ENCODE peak calls at places on chromosomes 7 and 10, in eight cellular contexts. One of them, this sample, is unnamed.

GRCh38 chr7:49643750-49644149 is 129.7 kb upstream of the VWC2 start:
- DNase-seq in heart left ventricle: no peak
- DNase-seq in caudate nucleus: no peak
- DNase-seq in HepG2: no peak
- DNase-seq in endothelial cell of umbilical vein: no peak
- DNase-seq in aorta: no peak
- DNase-seq in fibroblast of lung: no peak
- DNase-seq in astrocyte: no peak
- DNase-seq in this sample: no peak

GRCh38 chr7:22137466-22137865 is 191.8 kb upstream of the CDCA7L start:
- DNase-seq in heart left ventricle: no peak
- DNase-seq in caudate nucleus: no peak
- DNase-seq in HepG2: no peak
- DNase-seq in endothelial cell of umbilical vein: no peak
- DNase-seq in aorta: no peak
- DNase-seq in fibroblast of lung: peak
- DNase-seq in astrocyte: peak
- DNase-seq in this sample: no peak

GRCh38 chr7:13628231-13629001 is 361.1 kb downstream of the ETV1 start:
- DNase-seq in heart left ventricle: no peak
- DNase-seq in caudate nucleus: no peak
- DNase-seq in HepG2: no peak
- DNase-seq in endothelial cell of umbilical vein: no peak
- DNase-seq in aorta: no peak
- DNase-seq in fibroblast of lung: peak
- DNase-seq in astrocyte: peak
- DNase-seq in this sample: no peak

GRCh38 chr7:32347244-32347828 is 142.8 kb downstream of the LSM5 start:
- DNase-seq in heart left ventricle: no peak
- DNase-seq in caudate nucleus: no peak
- DNase-seq in HepG2: peak
- DNase-seq in endothelial cell of umbilical vein: peak
- DNase-seq in aorta: no peak
- DNase-seq in fibroblast of lung: peak
- DNase-seq in astrocyte: no peak
- DNase-seq in this sample: no peak

GRCh38 chr10:13201132-13201531 is 33.0 kb downstream of the UCMA start:
- DNase-seq in heart left ventricle: no peak
- DNase-seq in caudate nucleus: no peak
- DNase-seq in HepG2: no peak
- DNase-seq in endothelial cell of umbilical vein: no peak
- DNase-seq in aorta: no peak
- DNase-seq in fibroblast of lung: peak
- DNase-seq in astrocyte: peak
- DNase-seq in this sample: no peak

GRCh38 chr10:130491011-130491697 is 355.0 kb downstream of the GLRX3 start:
- DNase-seq in heart left ventricle: no peak
- DNase-seq in caudate nucleus: no peak
- DNase-seq in HepG2: no peak
- DNase-seq in endothelial cell of umbilical vein: no peak
- DNase-seq in aorta: no peak
- DNase-seq in fibroblast of lung: no peak
- DNase-seq in astrocyte: no peak
- DNase-seq in this sample: no peak

GRCh38 chr10:104300002-104300735 is 31.2 kb downstream of the GSTO2 start:
- DNase-seq in heart left ventricle: peak
- DNase-seq in caudate nucleus: no peak
- DNase-seq in HepG2: no peak
- DNase-seq in endothelial cell of umbilical vein: peak
- DNase-seq in aorta: peak
- DNase-seq in fibroblast of lung: peak
- DNase-seq in astrocyte: peak
- DNase-seq in this sample: no peak

GRCh38 chr10:45470098-45471012 is 96.3 kb downstream of the ALOX5 start:
- DNase-seq in heart left ventricle: no peak
- DNase-seq in caudate nucleus: no peak
- DNase-seq in HepG2: peak
- DNase-seq in endothelial cell of umbilical vein: peak
- DNase-seq in aorta: no peak
- DNase-seq in fibroblast of lung: peak
- DNase-seq in astrocyte: peak
- DNase-seq in this sample: no peak

GRCh38 chr10:24383681-24384106 is 174.8 kb downstream of the KIAA1217 start:
- DNase-seq in heart left ventricle: peak
- DNase-seq in caudate nucleus: no peak
- DNase-seq in HepG2: peak
- DNase-seq in endothelial cell of umbilical vein: peak
- DNase-seq in aorta: peak
- DNase-seq in fibroblast of lung: peak
- DNase-seq in astrocyte: peak
- DNase-seq in this sample: peak

GRCh38 chr7:156079156-156079555 is 266.9 kb upstream of the SHH start:
- DNase-seq in heart left ventricle: no peak
- DNase-seq in caudate nucleus: no peak
- DNase-seq in HepG2: no peak
- DNase-seq in endothelial cell of umbilical vein: no peak
- DNase-seq in aorta: no peak
- DNase-seq in fibroblast of lung: no peak
- DNase-seq in astrocyte: no peak
- DNase-seq in this sample: no peak

GRCh38 chr10:97020452-97021400 is 165.0 kb downstream of the SLIT1 start:
- DNase-seq in heart left ventricle: peak
- DNase-seq in caudate nucleus: no peak
- DNase-seq in HepG2: no peak
- DNase-seq in endothelial cell of umbilical vein: no peak
- DNase-seq in aorta: peak
- DNase-seq in fibroblast of lung: no peak
- DNase-seq in astrocyte: no peak
- DNase-seq in this sample: no peak

GRCh38 chr10:30742471-30742870 is 112.9 kb upstream of the LYZL2 start:
- DNase-seq in heart left ventricle: no peak
- DNase-seq in caudate nucleus: no peak
- DNase-seq in HepG2: no peak
- DNase-seq in endothelial cell of umbilical vein: no peak
- DNase-seq in aorta: no peak
- DNase-seq in fibroblast of lung: no peak
- DNase-seq in astrocyte: no peak
- DNase-seq in this sample: no peak

GRCh38 chr10:100569687-100570517 is 34.2 kb downstream of the HIF1AN start:
- DNase-seq in heart left ventricle: no peak
- DNase-seq in caudate nucleus: no peak
- DNase-seq in HepG2: peak
- DNase-seq in endothelial cell of umbilical vein: no peak
- DNase-seq in aorta: no peak
- DNase-seq in fibroblast of lung: no peak
- DNase-seq in astrocyte: no peak
- DNase-seq in this sample: no peak

GRCh38 chr10:79196470-79197461 is 128.0 kb downstream of the ZMIZ1 start:
- DNase-seq in heart left ventricle: peak
- DNase-seq in caudate nucleus: peak
- DNase-seq in HepG2: peak
- DNase-seq in endothelial cell of umbilical vein: peak
- DNase-seq in aorta: peak
- DNase-seq in fibroblast of lung: peak
- DNase-seq in astrocyte: no peak
- DNase-seq in this sample: peak

GRCh38 chr10:48505394-48506112 is 99.3 kb downstream of the ARHGAP22 start:
- DNase-seq in heart left ventricle: no peak
- DNase-seq in caudate nucleus: no peak
- DNase-seq in HepG2: no peak
- DNase-seq in endothelial cell of umbilical vein: no peak
- DNase-seq in aorta: no peak
- DNase-seq in fibroblast of lung: no peak
- DNase-seq in astrocyte: no peak
- DNase-seq in this sample: no peak

GRCh38 chr10:103713676-103714075 is 141.7 kb downstream of the SH3PXD2A start:
- DNase-seq in heart left ventricle: no peak
- DNase-seq in caudate nucleus: no peak
- DNase-seq in HepG2: no peak
- DNase-seq in endothelial cell of umbilical vein: no peak
- DNase-seq in aorta: no peak
- DNase-seq in fibroblast of lung: no peak
- DNase-seq in astrocyte: no peak
- DNase-seq in this sample: no peak

GRCh38 chr7:135959655-135960363 is 17.4 kb downstream of the MTPN start:
- DNase-seq in heart left ventricle: no peak
- DNase-seq in caudate nucleus: no peak
- DNase-seq in HepG2: no peak
- DNase-seq in endothelial cell of umbilical vein: no peak
- DNase-seq in aorta: no peak
- DNase-seq in fibroblast of lung: peak
- DNase-seq in astrocyte: peak
- DNase-seq in this sample: no peak
- H3K27ac ChIP-seq in heart left ventricle: no peak
- H3K27ac ChIP-seq in caudate nucleus: no peak
- H3K27ac ChIP-seq in HepG2: no peak
- H3K27ac ChIP-seq in endothelial cell of umbilical vein: no peak
- H3K27ac ChIP-seq in aorta: no peak
- H3K27ac ChIP-seq in fibroblast of lung: no peak
- H3K27ac ChIP-seq in astrocyte: no peak
- H3K27ac ChIP-seq in this sample: no peak

GRCh38 chr7:2757904-2758672 is 70.1 kb downstream of the AMZ1 start:
- DNase-seq in heart left ventricle: peak
- DNase-seq in caudate nucleus: no peak
- DNase-seq in HepG2: peak
- DNase-seq in endothelial cell of umbilical vein: peak
- DNase-seq in aorta: peak
- DNase-seq in fibroblast of lung: peak
- DNase-seq in astrocyte: peak
- DNase-seq in this sample: no peak

GRCh38 chr7:2761131-2761624 is 73.2 kb downstream of the AMZ1 start:
- DNase-seq in heart left ventricle: no peak
- DNase-seq in caudate nucleus: no peak
- DNase-seq in HepG2: no peak
- DNase-seq in endothelial cell of umbilical vein: no peak
- DNase-seq in aorta: no peak
- DNase-seq in fibroblast of lung: no peak
- DNase-seq in astrocyte: no peak
- DNase-seq in this sample: no peak

GRCh38 chr7:2760098-2760889 is 72.3 kb downstream of the AMZ1 start:
- DNase-seq in heart left ventricle: peak
- DNase-seq in caudate nucleus: no peak
- DNase-seq in HepG2: peak
- DNase-seq in endothelial cell of umbilical vein: peak
- DNase-seq in aorta: peak
- DNase-seq in fibroblast of lung: peak
- DNase-seq in astrocyte: no peak
- DNase-seq in this sample: no peak

GRCh38 chr7:2758673-2759603 is 70.9 kb downstream of the AMZ1 start:
- DNase-seq in heart left ventricle: no peak
- DNase-seq in caudate nucleus: no peak
- DNase-seq in HepG2: no peak
- DNase-seq in endothelial cell of umbilical vein: no peak
- DNase-seq in aorta: no peak
- DNase-seq in fibroblast of lung: no peak
- DNase-seq in astrocyte: no peak
- DNase-seq in this sample: no peak

DNA sequence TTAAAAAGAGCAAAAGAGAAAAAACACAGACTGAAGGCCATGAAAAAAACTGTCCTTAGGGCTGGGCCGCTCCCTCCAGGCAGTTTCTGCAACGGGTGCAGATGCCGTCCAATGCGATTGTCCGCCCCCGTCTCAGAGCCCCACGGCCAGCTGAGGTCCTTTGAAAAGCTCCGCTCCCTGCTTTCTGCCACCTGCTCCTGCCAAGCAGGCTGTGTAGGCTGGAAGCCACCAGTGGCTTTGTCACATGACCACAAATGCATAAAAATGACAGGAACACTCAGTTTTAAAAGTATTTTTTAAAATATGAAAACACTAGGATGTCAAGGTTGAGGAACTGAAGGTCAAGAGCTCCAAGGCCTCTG is 71.7 kb downstream of the AMZ1 start:
- DNase-seq in heart left ventricle: no peak
- DNase-seq in caudate nucleus: no peak
- DNase-seq in HepG2: no peak
- DNase-seq in endothelial cell of umbilical vein: no peak
- DNase-seq in aorta: no peak
- DNase-seq in fibroblast of lung: no peak
- DNase-seq in astrocyte: no peak
- DNase-seq in this sample: no peak
- H3K27ac ChIP-seq in heart left ventricle: peak
- H3K27ac ChIP-seq in caudate nucleus: peak
- H3K27ac ChIP-seq in HepG2: no peak
- H3K27ac ChIP-seq in endothelial cell of umbilical vein: no peak
- H3K27ac ChIP-seq in aorta: no peak
- H3K27ac ChIP-seq in fibroblast of lung: peak
- H3K27ac ChIP-seq in astrocyte: no peak
- H3K27ac ChIP-seq in this sample: peak

DNA sequence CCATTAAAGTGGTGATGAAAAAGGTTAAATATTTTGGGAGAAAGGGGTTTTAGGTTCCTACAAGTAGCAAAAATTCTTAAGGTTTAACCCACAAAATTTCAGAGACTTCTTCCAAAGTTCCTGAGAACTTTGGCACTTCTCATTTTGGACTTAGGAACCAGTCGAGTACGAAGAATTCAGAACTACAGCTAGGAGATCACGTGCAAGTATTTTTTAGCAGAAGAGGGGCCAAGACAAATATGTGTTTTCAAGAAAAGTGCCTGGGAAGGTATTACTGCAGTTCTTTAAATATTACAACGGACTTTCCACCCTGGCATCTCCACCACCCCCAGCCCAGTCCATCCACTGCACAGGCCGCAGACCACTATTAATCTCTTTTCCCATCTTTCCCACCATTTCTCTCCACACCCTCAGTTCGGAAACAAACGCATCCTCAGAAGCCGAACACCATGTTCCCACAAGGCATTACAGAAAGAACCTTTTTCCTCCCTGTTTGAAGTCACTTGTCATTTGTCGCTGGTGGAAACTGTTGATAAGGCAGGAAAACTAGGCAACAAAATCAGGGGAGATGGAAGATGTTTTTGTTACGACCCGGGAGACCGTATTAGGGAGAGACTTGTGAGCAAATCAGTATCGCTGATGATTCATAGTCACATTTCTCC is 7.1 kb downstream of the INHBA start:
- DNase-seq in heart left ventricle: no peak
- DNase-seq in caudate nucleus: no peak
- DNase-seq in HepG2: no peak
- DNase-seq in endothelial cell of umbilical vein: no peak
- DNase-seq in aorta: no peak
- DNase-seq in fibroblast of lung: no peak
- DNase-seq in astrocyte: peak
- DNase-seq in this sample: no peak
- H3K27ac ChIP-seq in heart left ventricle: peak
- H3K27ac ChIP-seq in caudate nucleus: peak
- H3K27ac ChIP-seq in HepG2: no peak
- H3K27ac ChIP-seq in endothelial cell of umbilical vein: peak
- H3K27ac ChIP-seq in aorta: peak
- H3K27ac ChIP-seq in fibroblast of lung: peak
- H3K27ac ChIP-seq in astrocyte: peak
- H3K27ac ChIP-seq in this sample: no peak

DNA sequence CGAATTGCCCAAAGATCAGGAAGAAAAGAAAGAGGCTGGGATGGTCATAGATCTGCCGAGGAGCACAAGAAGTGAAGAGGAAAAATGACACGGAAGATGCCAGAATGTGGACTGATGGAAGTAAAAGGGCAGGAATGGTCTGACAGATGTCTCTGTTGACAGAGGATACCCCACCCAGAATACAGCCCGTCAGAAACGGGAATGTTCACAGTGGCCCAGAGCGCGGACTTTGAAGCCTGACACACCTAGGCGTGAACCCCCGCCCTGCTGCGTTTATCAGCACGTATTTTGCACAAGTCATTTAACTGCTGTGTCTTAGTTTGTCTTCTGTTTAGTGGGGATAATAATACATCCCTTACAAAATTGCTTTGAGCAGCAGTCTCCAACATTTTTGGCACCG is 27.1 kb downstream of the AKR1B1 start:
- DNase-seq in heart left ventricle: no peak
- DNase-seq in caudate nucleus: no peak
- DNase-seq in HepG2: peak
- DNase-seq in endothelial cell of umbilical vein: no peak
- DNase-seq in aorta: no peak
- DNase-seq in fibroblast of lung: no peak
- DNase-seq in astrocyte: no peak
- DNase-seq in this sample: no peak
- H3K27ac ChIP-seq in heart left ventricle: no peak
- H3K27ac ChIP-seq in caudate nucleus: peak
- H3K27ac ChIP-seq in HepG2: no peak
- H3K27ac ChIP-seq in endothelial cell of umbilical vein: peak
- H3K27ac ChIP-seq in aorta: no peak
- H3K27ac ChIP-seq in fibroblast of lung: peak
- H3K27ac ChIP-seq in astrocyte: no peak
- H3K27ac ChIP-seq in this sample: no peak